ENCODE peak calls at places on chromosome 14, in six cellular contexts. U is psoas muscle, S is astrocyte of the cerebellum, L is fibroblast of pulmonary artery, J is SK-N-DZ, W is GM12892. M is an unnamed sample.
A peak's percentile ranks its signal among the peaks of the same experiment; 100 is the strongest.

GRCh38 chr14:103332143-103332919 is 1.7 kb upstream of the EIF5 start:
- DNase-seq in U (no peak), S (no peak), L (no peak), J (no peak), W (no peak), M (no peak)

GRCh38 chr14:104447750-104448149 is 131.8 kb upstream of the C14orf180 start:
- DNase-seq in U (no peak), S (no peak), L (no peak), J (no peak), W (no peak), M (no peak)

GRCh38 chr14:100955201-100955600 is 51.7 kb upstream of the RTL1 start:
- DNase-seq in U (no peak), S (peak; percentile 5), L (peak; percentile 28), J (no peak), W (no peak), M (no peak)

GRCh38 chr14:92551066-92551841 is 37.7 kb downstream of the RIN3 start:
- DNase-seq in U (no peak), S (no peak), L (no peak), J (no peak), W (no peak), M (no peak)

GRCh38 chr14:103232831-103233319 is 101.2 kb upstream of the EIF5 start:
- DNase-seq in U (no peak), S (no peak), L (no peak), J (no peak), W (no peak), M (peak; percentile 44)

GRCh38 chr14:57068511-57068910 is 200.2 kb downstream of the EXOC5 start:
- DNase-seq in U (no peak), S (no peak), L (no peak), J (no peak), W (no peak), M (no peak)

GRCh38 chr14:98592611-98593170 is 679.3 kb downstream of the BCL11B start:
- DNase-seq in U (no peak), S (no peak), L (no peak), J (no peak), W (no peak), M (no peak)

GRCh38 chr14:101215936-101216335 is 312.4 kb upstream of the RTL1 start:
- DNase-seq in U (peak; percentile 20), S (no peak), L (no peak), J (no peak), W (no peak), M (no peak)

GRCh38 chr14:50835280-50835679 is 4.3 kb upstream of the NIN start:
- DNase-seq in U (no peak), S (no peak), L (peak; percentile 61), J (no peak), W (no peak), M (no peak)

GRCh38 chr14:100771121-100771800 is 44.6 kb downstream of the DLK1 start:
- DNase-seq in U (peak; percentile 15), S (no peak), L (peak; percentile 14), J (peak; percentile 39), W (no peak), M (no peak)

GRCh38 chr14:94717808-94718207 is 52.1 kb downstream of the GSC start:
- DNase-seq in U (no peak), S (no peak), L (no peak), J (no peak), W (no peak), M (no peak)

GRCh38 chr14:70595443-70596185 is 4.8 kb downstream of the MED6 start:
- DNase-seq in U (no peak), S (no peak), L (no peak), J (no peak), W (no peak), M (no peak)

GRCh38 chr14:66056926-66057552 is 429.1 kb upstream of the CCDC196 start:
- DNase-seq in U (no peak), S (no peak), L (no peak), J (no peak), W (no peak), M (no peak)

GRCh38 chr14:26199599-26200370 is 398.0 kb downstream of the NOVA1 start:
- DNase-seq in U (no peak), S (peak; percentile 95), L (peak; percentile 47), J (no peak), W (no peak), M (no peak)

GRCh38 chr14:37230551-37231194 is 32.9 kb downstream of the MIPOL1 start:
- DNase-seq in U (no peak), S (peak; percentile 60), L (peak; percentile 83), J (peak; percentile 22), W (no peak), M (peak; percentile 82)

GRCh38 chr14:104103061-104104005 is 17.8 kb downstream of the ASPG start:
- DNase-seq in U (peak; percentile 49), S (no peak), L (no peak), J (no peak), W (no peak), M (peak; percentile 87)

GRCh38 chr14:67572608-67573007 is 27.5 kb downstream of the PIGH start:
- DNase-seq in U (no peak), S (no peak), L (no peak), J (no peak), W (no peak), M (no peak)

GRCh38 chr14:97713023-97713422 is 915.8 kb downstream of the VRK1 start:
- DNase-seq in U (no peak), S (no peak), L (peak; percentile 23), J (no peak), W (no peak), M (no peak)

GRCh38 chr14:74562515-74563232 is 49.4 kb downstream of the LTBP2 start:
- DNase-seq in U (peak; percentile 35), S (no peak), L (no peak), J (no peak), W (no peak), M (no peak)

GRCh38 chr14:71680733-71681387 is 251.4 kb upstream of the RGS6 start:
- DNase-seq in U (no peak), S (no peak), L (no peak), J (no peak), W (no peak), M (no peak)

GRCh38 chr14:50659327-50659974 is 8.7 kb downstream of the SAV1 start:
- DNase-seq in U (no peak), S (no peak), L (no peak), J (no peak), W (no peak), M (no peak)

GRCh38 chr14:34673702-34674101 is 40.7 kb downstream of the CFL2 start:
- DNase-seq in U (no peak), S (no peak), L (no peak), J (no peak), W (no peak), M (no peak)

GRCh38 chr14:32073537-32074189 is 3.4 kb upstream of the ARHGAP5 start:
- DNase-seq in U (no peak), S (peak; percentile 81), L (peak; percentile 91), J (peak; percentile 82), W (no peak), M (peak; percentile 86)

GRCh38 chr14:100547633-100548294 is 39.5 kb downstream of the BEGAIN start:
- DNase-seq in U (no peak), S (no peak), L (peak; percentile 50), J (no peak), W (no peak), M (peak; percentile 39)

GRCh38 chr14:61616524-61617185 is 78.7 kb upstream of the HIF1A start:
- DNase-seq in U (no peak), S (peak; percentile 77), L (peak; percentile 88), J (no peak), W (no peak), M (no peak)

GRCh38 chr14:31122098-31122611 is 85.4 kb downstream of the HECTD1 start:
- DNase-seq in U (no peak), S (no peak), L (peak; percentile 24), J (no peak), W (no peak), M (no peak)

GRCh38 chr14:24123465-24124417 is 6.7 kb upstream of the FITM1 start:
- DNase-seq in U (no peak), S (no peak), L (no peak), J (no peak), W (no peak), M (no peak)